ENCODE peak calls at places on chromosomes 2 and 18, in seven cellular contexts. V is lower leg skin, S is cardiac muscle cell, B is OCI-LY7, F is stomach, A is PC-3, R is upper lobe of right lung. W is an unnamed sample.

GRCh38 chr2:2850891-2851290 is 519.8 kb upstream of the MYT1L start:
- DNase-seq in V (no peak), S (no peak), B (no peak), F (no peak), A (no peak), R (no peak), W (no peak)

GRCh38 chr18:49613141-49613641 is 51.3 kb downstream of the LIPG start:
- DNase-seq in V (no peak), S (no peak), B (no peak), F (no peak), A (no peak), R (no peak), W (peak; percentile 80)

GRCh38 chr2:119111115-119111975 is 47.2 kb downstream of the C1QL2 start:
- DNase-seq in V (no peak), S (no peak), B (no peak), F (no peak), A (peak; percentile 64), R (no peak), W (peak; percentile 16)

GRCh38 chr2:211867845-211868361 is 670.7 kb downstream of the ERBB4 start:
- DNase-seq in V (no peak), S (no peak), B (no peak), F (no peak), A (peak; percentile 54), R (no peak), W (no peak)

GRCh38 chr18:23871410-23871809 is 143.1 kb upstream of the TTC39C start:
- DNase-seq in V (no peak), S (peak; percentile 54), B (peak; percentile 86), F (peak; percentile 36), A (peak; percentile 89), R (no peak), W (no peak)

GRCh38 chr2:216551669-216552068 is 53.0 kb downstream of the RPL37A start:
- DNase-seq in V (no peak), S (no peak), B (no peak), F (no peak), A (peak; percentile 31), R (no peak), W (no peak)

GRCh38 chr18:34158881-34159690 is 65.6 kb downstream of the NOL4 start:
- DNase-seq in V (no peak), S (peak; percentile 83), B (no peak), F (peak; percentile 25), A (no peak), R (peak; percentile 64), W (no peak)

GRCh38 chr2:226313071-226313470 is 486.5 kb downstream of the IRS1 start:
- DNase-seq in V (no peak), S (no peak), B (no peak), F (no peak), A (no peak), R (no peak), W (no peak)

GRCh38 chr18:33901894-33902512 is 322.7 kb downstream of the NOL4 start:
- DNase-seq in V (no peak), S (no peak), B (peak; percentile 43), F (no peak), A (no peak), R (no peak), W (no peak)

GRCh38 chr2:76667764-76668163 is 854.4 kb downstream of the LRRTM4 start:
- DNase-seq in V (no peak), S (peak; percentile 18), B (no peak), F (no peak), A (no peak), R (no peak), W (no peak)

GRCh38 chr2:135783416-135783815 is 41.8 kb downstream of the UBXN4 start:
- DNase-seq in V (no peak), S (no peak), B (peak; percentile 57), F (no peak), A (no peak), R (no peak), W (no peak)

GRCh38 chr2:176149484-176150337 is 1.6 kb upstream of the HOXD4 start:
- DNase-seq in V (no peak), S (no peak), B (no peak), F (peak; percentile 17), A (no peak), R (no peak), W (no peak)

GRCh38 chr2:176148758-176149483 is 2.4 kb upstream of the HOXD4 start:
- DNase-seq in V (no peak), S (no peak), B (no peak), F (peak; percentile 1), A (no peak), R (no peak), W (no peak)

GRCh38 chr2:176152350-176153181 is 1.2 kb downstream of the HOXD4 start:
- DNase-seq in V (no peak), S (no peak), B (no peak), F (peak; percentile 17), A (no peak), R (no peak), W (no peak)

GRCh38 chr2:176151199-176152099 is at the start of gene HOXD4:
- DNase-seq in V (no peak), S (no peak), B (no peak), F (peak; percentile 20), A (no peak), R (no peak), W (no peak)

DNA sequence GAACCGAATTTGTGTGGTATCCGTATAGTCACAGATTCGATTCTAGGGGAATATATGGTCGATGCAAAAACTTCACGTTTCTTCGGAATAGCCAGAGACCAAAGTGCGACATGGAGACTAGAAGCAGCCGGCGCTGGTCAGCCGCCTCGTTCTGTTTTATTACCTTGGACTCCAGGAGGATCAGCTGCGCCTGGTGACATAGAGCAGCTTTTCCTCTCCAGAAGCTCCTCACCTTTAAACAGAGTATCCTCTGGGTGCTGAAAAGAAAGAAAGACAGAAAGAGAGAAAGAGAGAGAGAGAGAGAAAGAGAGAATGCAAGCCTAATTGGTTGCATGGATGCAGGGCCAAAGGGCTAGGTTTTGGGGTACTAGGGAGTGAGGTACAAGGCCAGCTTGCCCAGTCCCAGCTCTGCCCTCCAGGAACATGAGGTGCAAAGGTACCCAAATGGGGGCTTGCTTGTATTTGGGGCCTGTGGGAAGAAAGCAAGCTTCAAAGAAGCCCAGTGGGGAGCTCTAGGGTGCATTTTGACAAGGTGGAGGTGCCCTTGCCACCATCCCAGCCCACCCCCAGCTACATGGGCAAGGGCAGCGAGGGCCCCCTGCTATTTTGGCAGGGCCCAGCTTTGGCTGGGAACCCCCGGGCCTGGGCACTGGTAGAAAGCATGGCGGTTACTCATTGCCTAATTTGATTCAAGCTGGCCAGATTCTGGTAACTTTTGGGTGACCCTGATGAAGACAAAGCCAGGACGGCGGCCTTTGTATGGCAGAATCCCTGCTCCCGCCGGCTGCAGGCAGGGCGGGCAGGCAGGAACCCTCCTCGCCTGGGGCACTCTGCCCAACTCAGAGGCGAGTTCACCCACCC is 782 bp upstream of the HOXD4 start:
- DNase-seq in V (no peak), S (no peak), B (no peak), F (peak; percentile 14), A (no peak), R (peak; percentile 49), W (no peak)
- H3K4me3 ChIP-seq in V (no peak overlapping the region), S (no peak overlapping the region), B (no peak overlapping the region), F (no peak overlapping the region), A (no peak overlapping the region), R (no peak overlapping the region), W (peak overlapping the region; percentile 59)

GRCh38 chr2:133956434-133956935 is 297.4 kb upstream of the MGAT5 start:
- DNase-seq in V (no peak), S (no peak), B (no peak), F (no peak), A (no peak), R (no peak), W (no peak)
- H3K4me3 ChIP-seq in V (no peak overlapping the region), S (no peak overlapping the region), B (no peak overlapping the region), F (no peak overlapping the region), A (no peak overlapping the region), R (no peak overlapping the region), W (no peak overlapping the region)

DNA sequence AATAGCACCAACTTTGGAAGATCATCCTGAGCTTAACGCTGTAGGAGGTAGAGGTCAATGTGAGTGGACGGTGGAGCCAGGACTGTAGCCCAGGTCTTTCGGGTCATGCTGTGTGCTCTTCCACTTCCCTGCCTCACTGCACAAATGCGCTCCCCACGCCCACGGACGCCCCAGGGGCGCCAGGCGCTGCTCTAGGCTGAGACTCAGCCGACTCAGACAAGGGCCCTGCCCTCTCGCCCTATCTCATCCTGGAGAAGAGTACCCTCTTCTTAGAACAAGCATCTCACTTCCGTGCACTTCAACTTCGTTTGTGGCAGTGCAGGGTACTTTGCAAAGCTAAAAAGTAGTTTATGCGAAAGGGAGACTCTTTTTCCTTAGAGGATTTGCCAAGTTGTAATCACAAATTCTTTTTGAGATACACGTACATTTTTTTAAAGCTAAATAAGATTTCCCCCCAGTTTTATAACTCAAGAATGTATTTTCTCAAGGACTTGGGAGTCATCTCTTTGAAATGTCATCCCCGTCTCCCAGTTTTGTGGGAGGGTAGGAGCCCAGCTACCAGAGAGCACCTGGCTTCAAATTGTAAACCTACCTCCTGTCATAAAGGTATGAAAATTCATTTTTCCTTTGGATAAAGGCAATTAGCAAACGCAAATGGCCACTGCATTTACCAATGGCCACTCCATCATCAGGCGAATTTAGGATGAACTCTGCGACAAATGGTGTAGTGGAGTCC is 1.2 kb upstream of the PRELID3A start:
- DNase-seq in V (no peak), S (peak; percentile 17), B (no peak), F (no peak), A (no peak), R (peak; percentile 57), W (no peak)
- H3K4me3 ChIP-seq in V (no peak overlapping the region), S (no peak overlapping the region), B (no peak overlapping the region), F (no peak overlapping the region), A (peak overlapping the region; percentile 87), R (no peak overlapping the region), W (no peak overlapping the region)

GRCh38 chr18:3455090-3455640 is 5.2 kb downstream of the TGIF1 start:
- DNase-seq in V (no peak), S (no peak), B (no peak), F (no peak), A (no peak), R (no peak), W (no peak)

GRCh38 chr18:3455938-3456685 is 6.1 kb downstream of the TGIF1 start:
- DNase-seq in V (no peak), S (no peak), B (no peak), F (no peak), A (peak; percentile 75), R (no peak), W (peak; percentile 65)

GRCh38 chr18:3453540-3454364 is 3.8 kb downstream of the TGIF1 start:
- DNase-seq in V (peak; percentile 76), S (peak; percentile 28), B (peak; percentile 45), F (peak; percentile 41), A (peak; percentile 84), R (peak; percentile 67), W (no peak)

GRCh38 chr18:3452750-3453539 is 3.0 kb downstream of the TGIF1 start:
- DNase-seq in V (no peak), S (no peak), B (no peak), F (peak; percentile 27), A (no peak), R (no peak), W (no peak)

DNA sequence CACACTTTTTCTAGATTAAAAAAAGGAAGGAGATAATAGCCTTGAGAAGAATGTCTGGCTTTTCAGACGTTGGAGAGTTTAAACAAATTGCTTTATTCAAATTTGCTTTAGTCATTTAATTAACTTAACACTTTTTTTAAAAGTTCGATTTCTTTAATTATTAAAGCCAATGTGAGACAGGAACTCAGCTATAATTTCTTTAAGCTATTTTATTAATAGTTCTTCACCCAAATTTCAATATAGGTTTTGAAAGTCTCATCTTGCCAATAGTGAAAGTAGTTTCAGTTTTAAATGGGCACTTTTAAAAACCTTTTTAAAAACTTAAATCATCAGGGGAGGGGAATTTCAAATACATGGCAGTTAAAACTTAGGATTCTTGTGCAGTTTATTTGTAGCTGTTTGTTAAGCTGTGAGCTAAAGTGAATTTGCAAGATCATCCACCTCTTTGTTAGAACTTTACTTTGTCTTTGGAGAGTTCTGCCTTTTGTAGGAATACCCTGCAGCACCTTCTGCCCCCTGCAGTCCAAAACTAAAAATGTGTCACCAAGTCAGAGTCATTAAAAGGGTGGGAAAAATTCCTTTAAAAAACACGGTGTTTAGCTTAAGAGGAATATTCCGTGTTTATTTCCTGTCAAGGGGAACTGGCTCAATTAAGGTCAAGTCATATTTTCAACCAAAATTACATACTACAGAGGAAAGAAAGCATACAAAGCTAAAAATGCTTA is 4.6 kb downstream of the TGIF1 start:
- DNase-seq in V (no peak), S (peak; percentile 54), B (peak; percentile 61), F (no peak), A (peak; percentile 76), R (no peak), W (no peak)
- H3K4me3 ChIP-seq in V (no peak overlapping the region), S (peak overlapping the region; percentile 97), B (peak overlapping the region; percentile 88), F (peak overlapping the region; percentile 86), A (peak overlapping the region; percentile 96), R (peak overlapping the region; percentile 79), W (peak overlapping the region; percentile 93)

W was measured in kidney epithelial cell.